ENCODE peak calls at places on chromosomes 7 and 10, in four cellular contexts. R is kidney epithelial cell; D is activated T-helper 9 cell treated with anti-CD3 and anti-CD28 coated beads, Interleukin-2, amount 50 U/mL, for 16 hours; M is fibroblast of the aortic adventitia. A is an unnamed sample.

GRCh38 chr10:47421057-47421952 is 37.2 kb upstream of the ZNF488 start:
- DNase-seq in R (no peak), D (no peak), M (peak; percentile 81), A (no peak)

GRCh38 chr10:89278034-89278535 is 23.8 kb upstream of the IFIT2 start:
- DNase-seq in R (peak; percentile 96), D (no peak), M (peak; percentile 99), A (peak; percentile 98)

GRCh38 chr7:17374654-17375053 is 76.2 kb downstream of the AHR start:
- DNase-seq in R (no peak), D (no peak), M (peak; percentile 49), A (no peak)

GRCh38 chr10:12978885-12979284 is 22.6 kb downstream of the CCDC3 start:
- DNase-seq in R (no peak), D (no peak), M (no peak), A (no peak)

GRCh38 chr7:35630573-35630972 is 64.4 kb downstream of the HERPUD2 start:
- DNase-seq in R (no peak), D (no peak), M (peak; percentile 64), A (no peak)

GRCh38 chr7:73429218-73429617 is 4.4 kb upstream of the FZD9 start:
- DNase-seq in R (no peak), D (no peak), M (no peak), A (no peak)

GRCh38 chr7:8015095-8015745 is 46.6 kb downstream of the GLCCI1 start:
- DNase-seq in R (no peak), D (no peak), M (no peak), A (no peak)

GRCh38 chr10:103921750-103922195 is 3.8 kb upstream of the STN1 start:
- DNase-seq in R (no peak), D (no peak), M (peak; percentile 12), A (no peak)

GRCh38 chr10:128061306-128062300 is 64.6 kb downstream of the MKI67 start:
- DNase-seq in R (no peak), D (no peak), M (no peak), A (no peak)

A was measured in epithelial cell of proximal tubule.